ENCODE peak calls at places on chromosomes 5 and 9, in nine cellular contexts. S is GM23248; P is colonic mucosa; N is Peyer's patch; G is ovary; O is upper lobe of right lung; K is lower lobe of right lung; C is heart right ventricle; R is CD8-positive, alpha-beta memory T cell. J is an unnamed sample.

GRCh38 chr9:108468364-108468763 is 387.4 kb downstream of the ACTL7B start:
- DNase-seq in S (peak; percentile 66), P (peak; percentile 55), N (no peak), G (no peak), O (no peak), K (peak; percentile 57), C (no peak), R (no peak), J (no peak)

GRCh38 chr5:1282139-1282992 is 12.5 kb downstream of the TERT start:
- DNase-seq in S (no peak), P (peak; percentile 15), N (no peak), G (no peak), O (peak; percentile 50), K (peak; percentile 38), C (peak; percentile 65), R (no peak), J (peak; percentile 17)

GRCh38 chr5:100872409-100873190 is 30.5 kb downstream of the ST8SIA4 start:
- DNase-seq in S (no peak), P (no peak), N (no peak), G (no peak), O (no peak), K (no peak), C (no peak), R (no peak), J (no peak)

GRCh38 chr9:100229136-100229535 is 123.6 kb downstream of the TEX10 start:
- DNase-seq in S (no peak), P (no peak), N (no peak), G (no peak), O (no peak), K (no peak), C (no peak), R (no peak), J (no peak)

GRCh38 chr5:175235251-175235963 is 208.6 kb downstream of the DRD1 start:
- DNase-seq in S (peak; percentile 31), P (no peak), N (no peak), G (no peak), O (no peak), K (no peak), C (no peak), R (no peak), J (no peak)

GRCh38 chr9:120928015-120928719 is 1.6 kb upstream of the TRAF1 start:
- DNase-seq in S (peak; percentile 37), P (peak; percentile 63), N (peak; percentile 45), G (peak; percentile 62), O (peak; percentile 83), K (peak; percentile 69), C (peak; percentile 47), R (no peak), J (peak; percentile 46)

GRCh38 chr5:6246820-6247437 is 131.4 kb downstream of the MED10 start:
- DNase-seq in S (no peak), P (no peak), N (no peak), G (no peak), O (no peak), K (no peak), C (no peak), R (no peak), J (no peak)

GRCh38 chr5:99694884-99695283 is 766.1 kb upstream of the CHD1 start:
- DNase-seq in S (no peak), P (no peak), N (no peak), G (no peak), O (no peak), K (peak; percentile 14), C (no peak), R (no peak), J (no peak)

GRCh38 chr5:77241444-77241843 is 31.0 kb downstream of the PDE8B start:
- DNase-seq in S (no peak), P (no peak), N (no peak), G (no peak), O (no peak), K (no peak), C (no peak), R (no peak), J (no peak)

GRCh38 chr9:132268725-132269352 is 85.9 kb downstream of the SETX start:
- DNase-seq in S (peak; percentile 74), P (peak; percentile 51), N (peak; percentile 61), G (peak; percentile 70), O (no peak), K (peak; percentile 68), C (peak; percentile 66), R (peak; percentile 52), J (peak; percentile 75)

GRCh38 chr9:131635285-131635684 is 90.0 kb downstream of the PRRT1B start:
- DNase-seq in S (peak; percentile 98), P (peak; percentile 91), N (peak; percentile 69), G (peak; percentile 69), O (peak; percentile 90), K (peak; percentile 92), C (peak; percentile 57), R (peak; percentile 50), J (peak; percentile 77)

GRCh38 chr5:33470544-33470943 is 29.8 kb downstream of the TARS1 start:
- DNase-seq in S (peak; percentile 61), P (no peak), N (no peak), G (no peak), O (no peak), K (no peak), C (no peak), R (no peak), J (no peak)

GRCh38 chr5:73938280-73938937 is 312.4 kb downstream of the ARHGEF28 start:
- DNase-seq in S (peak; percentile 95), P (no peak), N (no peak), G (no peak), O (no peak), K (no peak), C (no peak), R (no peak), J (no peak)

GRCh38 chr9:5041390-5042115 is 56.5 kb downstream of the JAK2 start:
- DNase-seq in S (no peak), P (no peak), N (no peak), G (peak; percentile 17), O (peak; percentile 59), K (no peak), C (no peak), R (no peak), J (no peak)

GRCh38 chr5:145979270-145980223 is 43.2 kb downstream of the SH3RF2 start:
- DNase-seq in S (no peak), P (peak; percentile 75), N (no peak), G (no peak), O (no peak), K (no peak), C (no peak), R (no peak), J (no peak)

GRCh38 chr9:75455444-75455921 is 367.2 kb downstream of the OSTF1 start:
- DNase-seq in S (peak; percentile 44), P (peak; percentile 32), N (no peak), G (no peak), O (no peak), K (no peak), C (no peak), R (no peak), J (no peak)

GRCh38 chr9:20538956-20539355 is 83.3 kb downstream of the MLLT3 start:
- DNase-seq in S (peak; percentile 50), P (no peak), N (no peak), G (no peak), O (no peak), K (no peak), C (no peak), R (no peak), J (no peak)

GRCh38 chr9:5665059-5665458 is 36.2 kb downstream of the RIC1 start:
- DNase-seq in S (no peak), P (no peak), N (no peak), G (no peak), O (no peak), K (no peak), C (no peak), R (no peak), J (no peak)

GRCh38 chr5:52734557-52734956 is 53.2 kb upstream of the ITGA1 start:
- DNase-seq in S (no peak), P (no peak), N (no peak), G (no peak), O (no peak), K (no peak), C (no peak), R (no peak), J (no peak)

GRCh38 chr9:113519401-113520108 is 56.0 kb downstream of the RGS3 start:
- DNase-seq in S (peak; percentile 58), P (peak; percentile 72), N (no peak), G (no peak), O (no peak), K (no peak), C (no peak), R (no peak), J (no peak)
- H3K4me3 ChIP-seq in S (no peak overlapping the region), P (no peak overlapping the region), N (no peak overlapping the region), G (no peak overlapping the region), O (no peak overlapping the region), K (no peak overlapping the region), C (no peak overlapping the region), R (peak overlapping the region; percentile 58), J (no peak overlapping the region)

GRCh38 chr9:93590609-93591234 is 14.3 kb downstream of the PHF2 start:
- DNase-seq in S (no peak), P (no peak), N (no peak), G (peak; percentile 9), O (no peak), K (no peak), C (no peak), R (no peak), J (no peak)
- H3K27ac ChIP-seq in S (no peak overlapping the region), P (no peak overlapping the region), N (no peak overlapping the region), G (no peak overlapping the region), O (no peak overlapping the region), K (no peak overlapping the region), C (no peak overlapping the region), R (no peak overlapping the region), J (peak overlapping the region; percentile 40)

GRCh38 chr9:105244996-105245719 is 707 bp downstream of the SLC44A1 start:
- DNase-seq in S (peak; percentile 76), P (peak; percentile 78), N (peak; percentile 50), G (peak; percentile 55), O (peak; percentile 89), K (peak; percentile 82), C (peak; percentile 46), R (peak; percentile 58), J (peak; percentile 29)

GRCh38 chr9:105245720-105246161 is 1.3 kb downstream of the SLC44A1 start:
- DNase-seq in S (no peak), P (no peak), N (no peak), G (no peak), O (no peak), K (no peak), C (no peak), R (no peak), J (no peak)

GRCh38 chr9:105248691-105249090 is 4.2 kb downstream of the SLC44A1 start:
- DNase-seq in S (no peak), P (no peak), N (no peak), G (no peak), O (no peak), K (no peak), C (no peak), R (no peak), J (no peak)

GRCh38 chr9:105244274-105244995 is at the start of gene SLC44A1:
- DNase-seq in S (peak; percentile 99), P (peak; percentile 98), N (peak; percentile 92), G (peak; percentile 95), O (peak; percentile 99), K (peak; percentile 98), C (peak; percentile 99), R (peak; percentile 86), J (peak; percentile 98)

GRCh38 chr9:105246656-105247162 is 2.3 kb downstream of the SLC44A1 start:
- DNase-seq in S (peak; percentile 52), P (no peak), N (no peak), G (no peak), O (no peak), K (no peak), C (no peak), R (no peak), J (no peak)
- H3K4me3 ChIP-seq in S (peak overlapping the region; percentile 96), P (no peak overlapping the region), N (no peak overlapping the region), G (no peak overlapping the region), O (peak overlapping the region; percentile 69), K (peak overlapping the region; percentile 85), C (peak overlapping the region; percentile 82), R (no peak overlapping the region), J (peak overlapping the region; percentile 83)

GRCh38 chr9:129568560-129569505 is 52.1 kb downstream of the C9orf50 start:
- DNase-seq in S (peak; percentile 55), P (peak; percentile 54), N (no peak), G (peak; percentile 78), O (peak; percentile 72), K (peak; percentile 56), C (peak; percentile 56), R (no peak), J (peak; percentile 55)
- H3K27ac ChIP-seq in S (peak overlapping the region; percentile 91), P (peak overlapping the region; percentile 44), N (peak overlapping the region; percentile 64), G (peak overlapping the region; percentile 67), O (peak overlapping the region; percentile 61), K (peak overlapping the region; percentile 62), C (peak overlapping the region; percentile 81), R (no peak overlapping the region), J (peak overlapping the region; percentile 74)

J was measured in left ventricle myocardium inferior.